ENCODE peak calls at places on chromosomes 7 and 10, in four cellular contexts. Q is LoVo; J is lung microvascular endothelial cell; Z is activated CD8-positive, alpha-beta memory T cell treated with anti-CD3 and anti-CD28 coated beads, Interleukin-2, amount 50 U/mL, for 4 hours. H is an unnamed sample.

GRCh38 chr7:94969434-94970084 is 62.2 kb downstream of the PPP1R9A start:
- DNase-seq in J (no peak), Z (no peak), Q (no peak), H (no peak)

GRCh38 chr10:22427890-22428571 is 82.7 kb downstream of the SPAG6 start:
- DNase-seq in J (peak; percentile 24), Q (peak; percentile 69), Z (no peak), H (peak; percentile 58)

GRCh38 chr7:42976371-42976770 is 44.2 kb downstream of the MRPL32 start:
- DNase-seq in Q (no peak), J (no peak), Z (no peak), H (no peak)

GRCh38 chr7:116547347-116547746 is 22.5 kb downstream of the CAV1 start:
- DNase-seq in Z (no peak), Q (no peak), J (no peak), H (no peak)

GRCh38 chr10:87594864-87595263 is 64.8 kb upstream of the PAPSS2 start:
- DNase-seq in Z (no peak), J (no peak), Q (no peak), H (no peak)

GRCh38 chr10:85615556-85615955 is 751.0 kb downstream of the GRID1 start:
- DNase-seq in Q (no peak), J (no peak), Z (no peak), H (no peak)

GRCh38 chr7:105643857-105644256 is 62.6 kb upstream of the EFCAB10 start:
- DNase-seq in Q (no peak), Z (no peak), J (no peak), H (no peak)

GRCh38 chr7:88539977-88540376 is 219.5 kb upstream of the ZNF804B start:
- DNase-seq in J (no peak), Z (no peak), Q (no peak), H (no peak)

GRCh38 chr10:123622381-123622780 is 43.8 kb upstream of the GPR26 start:
- DNase-seq in Z (no peak), Q (no peak), J (no peak), H (no peak)

GRCh38 chr10:111207525-111207924 is 130.7 kb downstream of the ADRA2A start:
- DNase-seq in Q (no peak), J (peak; percentile 1), Z (no peak), H (no peak)

GRCh38 chr10:129404091-129404490 is 63.0 kb upstream of the MGMT start:
- DNase-seq in Z (no peak), Q (no peak), J (no peak), H (no peak)

GRCh38 chr10:14137391-14137790 is 193.3 kb downstream of the FRMD4A start:
- DNase-seq in Q (no peak), J (no peak), Z (no peak), H (no peak)

GRCh38 chr10:44960098-44960480 is 487 bp downstream of the RASSF4 start:
- DNase-seq in Z (no peak), J (no peak), Q (no peak), H (no peak)

GRCh38 chr10:50981904-50982303 is 92.4 kb upstream of the PRKG1 start:
- DNase-seq in Q (no peak), J (no peak), Z (no peak), H (no peak)

GRCh38 chr10:12412671-12413368 is 63.5 kb downstream of the CAMK1D start:
- DNase-seq in J (no peak), Z (no peak), Q (no peak), H (no peak)

GRCh38 chr7:42338231-42339222 is 101.5 kb upstream of the GLI3 start:
- DNase-seq in Q (no peak), J (no peak), Z (no peak), H (no peak)

GRCh38 chr7:152624218-152624617 is 51.7 kb downstream of the XRCC2 start:
- DNase-seq in Z (no peak), J (no peak), Q (no peak), H (no peak)

GRCh38 chr7:5083291-5083690 is 37.6 kb downstream of the RBAK start:
- DNase-seq in Z (no peak), Q (no peak), J (no peak), H (no peak)

GRCh38 chr7:36208406-36208805 is 55.4 kb downstream of the EEPD1 start:
- DNase-seq in J (no peak), Q (no peak), Z (no peak), H (no peak)